ENCODE peak calls at places on chromosomes 5 and 9, in eight cellular contexts. Q, G, L, A, R, D, T and X are unnamed samples.
A peak's percentile ranks its signal among the peaks of the same experiment; 100 is the strongest.

GRCh38 chr5:138503487-138504270 is 38.4 kb downstream of the EGR1 start:
- DNase-seq in Q (peak; percentile 84), G (peak; percentile 63), L (peak; percentile 72), A (no peak), R (peak; percentile 59), D (no peak), T (peak; percentile 67), X (peak; percentile 84)

GRCh38 chr9:114140850-114141249 is 14.5 kb upstream of the COL27A1 start:
- DNase-seq in Q (no peak), G (no peak), L (no peak), A (no peak), R (no peak), D (no peak), T (no peak), X (no peak)

GRCh38 chr5:5017827-5018559 is 122.1 kb upstream of the ADAMTS16 start:
- DNase-seq in Q (peak; percentile 65), G (no peak), L (no peak), A (no peak), R (no peak), D (no peak), T (peak; percentile 14), X (no peak)

GRCh38 chr5:74340476-74340875 is 300.1 kb downstream of the ENC1 start:
- DNase-seq in Q (no peak), G (no peak), L (no peak), A (no peak), R (no peak), D (no peak), T (no peak), X (no peak)

GRCh38 chr9:135144581-135145108 is 57.2 kb downstream of the OLFM1 start:
- DNase-seq in Q (no peak), G (no peak), L (no peak), A (no peak), R (peak; percentile 7), D (peak; percentile 39), T (no peak), X (no peak)

GRCh38 chr5:154709368-154710305 is 45.5 kb upstream of the LARP1 start:
- DNase-seq in Q (no peak), G (no peak), L (no peak), A (no peak), R (no peak), D (no peak), T (no peak), X (peak; percentile 42)

GRCh38 chr5:137142371-137143243 is 356.5 kb downstream of the SPOCK1 start:
- DNase-seq in Q (peak; percentile 91), G (peak; percentile 49), L (peak; percentile 81), A (peak; percentile 79), R (peak; percentile 60), D (peak; percentile 41), T (no peak), X (peak; percentile 95)

GRCh38 chr5:163705983-163706771 is 200.8 kb downstream of the MAT2B start:
- DNase-seq in Q (peak; percentile 71), G (no peak), L (peak; percentile 27), A (no peak), R (no peak), D (no peak), T (no peak), X (peak; percentile 26)

GRCh38 chr5:149151717-149152116 is 10.4 kb downstream of the ABLIM3 start:
- DNase-seq in Q (no peak), G (no peak), L (no peak), A (no peak), R (no peak), D (no peak), T (peak; percentile 29), X (peak; percentile 71)

GRCh38 chr5:50881407-50881806 is 215.0 kb downstream of the PARP8 start:
- DNase-seq in Q (no peak), G (no peak), L (no peak), A (no peak), R (no peak), D (no peak), T (no peak), X (no peak)

GRCh38 chr9:72476617-72477375 is 44.6 kb upstream of the TMC1 start:
- DNase-seq in Q (no peak), G (peak; percentile 85), L (peak; percentile 77), A (no peak), R (peak; percentile 72), D (no peak), T (peak; percentile 86), X (peak; percentile 88)

GRCh38 chr9:74493512-74493911 is 3.6 kb upstream of the RORB start:
- DNase-seq in Q (no peak), G (no peak), L (no peak), A (no peak), R (no peak), D (no peak), T (no peak), X (no peak)

GRCh38 chr9:127785023-127785932 is 556 bp upstream of the CDK9 start:
- DNase-seq in Q (peak; percentile 76), G (peak; percentile 94), L (peak; percentile 82), A (peak; percentile 86), R (peak; percentile 82), D (peak; percentile 93), T (peak; percentile 85), X (peak; percentile 68)

GRCh38 chr5:147410496-147411395 is 99.1 kb downstream of the DPYSL3 start:
- DNase-seq in Q (peak; percentile 57), G (no peak), L (no peak), A (no peak), R (no peak), D (no peak), T (no peak), X (no peak)

GRCh38 chr9:26800322-26800721 is 92.3 kb downstream of the CAAP1 start:
- DNase-seq in Q (no peak), G (no peak), L (no peak), A (no peak), R (no peak), D (no peak), T (no peak), X (no peak)

GRCh38 chr9:504921-505821 is 290.5 kb downstream of the DOCK8 start:
- DNase-seq in Q (no peak), G (peak; percentile 56), L (no peak), A (peak; percentile 64), R (peak; percentile 13), D (peak; percentile 60), T (peak; percentile 26), X (peak; percentile 1)

GRCh38 chr5:138713247-138713646 is 40.0 kb upstream of the CTNNA1 start:
- DNase-seq in Q (no peak), G (no peak), L (no peak), A (no peak), R (no peak), D (no peak), T (no peak), X (no peak)

GRCh38 chr5:59335544-59335943 is 558.0 kb downstream of the PDE4D start:
- DNase-seq in Q (no peak), G (no peak), L (no peak), A (no peak), R (no peak), D (no peak), T (no peak), X (no peak)
- TF ChIP-seq CTCF in Q (no peak), G (peak; percentile 15), L (peak; percentile 2), A (peak; percentile 54), R (no peak), D (no peak), T (peak; percentile 33), X (peak; percentile 12)

DNA sequence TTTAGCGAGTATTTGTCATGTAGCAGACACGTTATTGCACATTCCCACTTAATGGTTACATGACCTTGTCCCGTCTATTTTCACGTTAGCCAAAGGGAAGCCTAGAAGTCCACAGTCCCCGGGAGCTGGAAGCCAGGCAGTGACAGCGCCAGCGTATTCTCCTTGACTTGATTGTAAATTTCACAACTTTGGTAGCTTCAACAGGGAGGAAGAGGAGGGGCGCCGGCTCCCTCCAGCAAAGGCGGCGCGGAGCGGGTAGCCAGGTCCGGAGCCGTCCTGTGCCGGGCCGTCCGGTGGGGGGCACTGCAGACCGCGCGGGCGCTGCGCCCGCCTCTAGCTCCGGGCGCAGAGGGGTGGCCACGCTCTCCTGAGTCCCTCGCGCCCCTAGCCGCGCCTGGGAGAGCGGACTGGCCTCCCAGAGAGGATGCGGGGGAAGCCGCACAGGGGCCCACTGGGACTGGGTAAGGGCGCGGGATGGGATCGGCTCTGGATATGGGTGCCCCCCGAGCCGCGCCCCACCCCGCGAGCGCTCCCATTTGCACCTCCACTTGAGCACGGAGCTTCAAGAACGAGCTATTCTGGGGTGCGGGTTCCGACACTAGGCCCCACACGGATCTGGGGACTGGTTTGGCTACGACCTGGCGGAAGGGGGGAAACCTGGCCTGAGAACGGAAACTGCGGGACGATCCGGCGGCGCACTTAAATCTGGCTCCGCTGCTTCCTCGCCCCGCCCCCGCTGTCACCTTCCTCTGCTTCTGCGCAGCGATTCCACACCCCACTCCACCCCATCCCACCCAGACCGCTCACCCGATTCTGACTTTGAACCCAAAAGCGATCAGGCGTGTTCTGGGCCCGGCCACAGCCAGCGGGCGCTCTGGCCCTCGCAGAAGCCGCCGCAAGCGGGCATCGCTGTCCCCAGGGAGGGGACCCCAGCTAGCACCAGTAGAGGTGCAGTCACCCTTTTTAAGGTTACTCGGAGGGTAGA is 23.8 kb downstream of the KLF4 start:
- DNase-seq in Q (peak; percentile 62), G (peak; percentile 72), L (peak; percentile 73), A (peak; percentile 81), R (peak; percentile 73), D (peak; percentile 85), T (peak; percentile 50), X (peak; percentile 69)
- TF ChIP-seq CTCF in Q (peak; percentile 64), G (peak; percentile 89), L (peak; percentile 80), A (peak; percentile 97), R (peak; percentile 76), D (peak; percentile 90), T (peak; percentile 92), X (peak; percentile 80)

GRCh38 chr5:171363846-171364245 is 23.8 kb upstream of the NPM1 start:
- DNase-seq in Q (no peak), G (no peak), L (no peak), A (no peak), R (no peak), D (no peak), T (no peak), X (no peak)

GRCh38 chr5:171366645-171367044 is 21.0 kb upstream of the NPM1 start:
- DNase-seq in Q (no peak), G (peak; percentile 34), L (no peak), A (no peak), R (no peak), D (no peak), T (no peak), X (no peak)

GRCh38 chr5:171367424-171368370 is 20.0 kb upstream of the NPM1 start:
- DNase-seq in Q (no peak), G (peak; percentile 29), L (peak; percentile 47), A (no peak), R (no peak), D (no peak), T (no peak), X (peak; percentile 38)

GRCh38 chr5:171369056-171369455 is 18.6 kb upstream of the NPM1 start:
- DNase-seq in Q (no peak), G (peak; percentile 51), L (no peak), A (no peak), R (no peak), D (no peak), T (no peak), X (no peak)

DNA sequence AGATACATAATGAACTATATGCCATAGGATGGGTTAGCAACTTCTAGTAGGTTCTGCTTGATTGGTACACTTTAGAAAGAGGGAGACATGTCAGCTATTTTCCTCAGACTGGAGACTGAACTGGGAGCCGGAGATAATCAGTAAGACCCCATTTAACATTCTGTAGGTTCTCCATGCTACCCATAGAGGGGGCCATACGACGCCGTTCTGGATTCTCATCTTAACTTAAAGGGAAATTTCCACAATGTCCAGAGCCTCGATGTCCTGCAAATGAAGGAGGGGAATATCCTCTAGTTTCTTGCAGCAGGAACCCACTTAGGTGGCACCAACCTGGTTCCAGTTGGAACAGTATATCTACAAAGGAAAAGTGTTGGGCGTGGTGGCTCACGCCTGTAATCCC is 22.3 kb upstream of the NPM1 start:
- DNase-seq in Q (peak; percentile 5), G (peak; percentile 10), L (peak; percentile 32), A (no peak), R (no peak), D (no peak), T (peak; percentile 23), X (peak; percentile 24)
- TF ChIP-seq CTCF in Q (peak; percentile 31), G (no peak), L (peak; percentile 62), A (no peak), R (peak; percentile 45), D (no peak), T (peak; percentile 21), X (peak; percentile 40)

GRCh38 chr9:92438900-92439526 is 14.7 kb upstream of the OMD start:
- DNase-seq in Q (peak; percentile 76), G (no peak), L (peak; percentile 48), A (no peak), R (no peak), D (no peak), T (peak; percentile 6), X (no peak)
- TF ChIP-seq CTCF in Q (peak; percentile 37), G (peak; percentile 37), L (peak; percentile 30), A (peak; percentile 44), R (no peak), D (no peak), T (peak; percentile 43), X (no peak)